ENCODE peak calls at places on chromosomes 1 and 21, in ten cellular contexts. F is sigmoid colon; J is progenitor cell of endocrine pancreas; T is ELR; O is stimulated activated CD4-positive, alpha-beta T cell treated with anti-CD3 and anti-CD28 coated beads, Interleukin-1b, Interleukin-23, amount 100 ng/mL, for 1 hour; R is GM04504; H is stimulated activated CD8-positive, alpha-beta memory T cell treated with anti-CD3 and anti-CD28 coated beads, Interleukin-2, amount 100 ng/mL, for 1 hour; Q is adrenal gland; X is OCI-LY7; W is psoas muscle. M is an unnamed sample.

GRCh38 chr1:245074232-245074747 is 80.5 kb upstream of the KIF26B start:
- DNase-seq in R (no peak), O (no peak), X (no peak), F (no peak), J (no peak), Q (no peak), T (peak), H (no peak), W (no peak), M (no peak)

GRCh38 chr1:89607156-89607555 is 25.8 kb upstream of the LRRC8C start:
- DNase-seq in H (no peak), R (no peak), F (no peak), W (no peak), X (no peak), T (no peak), O (peak), J (no peak), Q (no peak), M (no peak)

GRCh38 chr1:175857756-175858155 is 114.4 kb upstream of the TNR start:
- DNase-seq in W (no peak), O (no peak), Q (no peak), H (no peak), F (no peak), X (no peak), R (no peak), T (no peak), J (no peak), M (no peak)

GRCh38 chr1:7526867-7527732 is 244.0 kb upstream of the VAMP3 start:
- DNase-seq in X (no peak), F (no peak), J (no peak), W (no peak), O (no peak), H (no peak), Q (no peak), R (peak), T (peak), M (no peak)

GRCh38 chr1:218459878-218460277 is 114.7 kb downstream of the TGFB2 start:
- DNase-seq in X (no peak), H (no peak), T (peak), O (no peak), J (no peak), R (peak), F (no peak), Q (no peak), W (no peak), M (no peak)

GRCh38 chr1:25993197-25993951 is 4.5 kb downstream of the PAFAH2 start:
- DNase-seq in T (no peak), X (no peak), O (no peak), W (no peak), R (no peak), Q (no peak), J (no peak), F (no peak), H (no peak), M (no peak)

GRCh38 chr1:165644064-165644735 is 13.2 kb downstream of the MGST3 start:
- DNase-seq in R (no peak), T (peak), J (no peak), W (no peak), X (no peak), H (no peak), O (no peak), Q (no peak), F (no peak), M (no peak)

GRCh38 chr1:178461104-178461503 is 35.7 kb downstream of the CLEC20A start:
- DNase-seq in R (no peak), W (no peak), J (no peak), F (no peak), T (no peak), H (no peak), O (no peak), X (no peak), Q (no peak), M (no peak)

GRCh38 chr1:95496307-95496706 is 262.3 kb downstream of the RWDD3 start:
- DNase-seq in R (no peak), O (no peak), J (no peak), H (no peak), T (no peak), Q (no peak), W (no peak), X (no peak), F (no peak), M (no peak)

GRCh38 chr1:27806758-27807157 is 23.8 kb upstream of the PPP1R8 start:
- DNase-seq in Q (no peak), W (no peak), T (no peak), X (no peak), J (no peak), O (no peak), F (no peak), R (no peak), H (no peak), M (no peak)

GRCh38 chr1:40824591-40825429 is 37.4 kb downstream of the CITED4 start:
- DNase-seq in W (no peak), F (no peak), T (peak), Q (no peak), H (no peak), X (no peak), J (no peak), O (no peak), R (no peak), M (no peak)

GRCh38 chr1:234608720-234609527 is 1.1 kb downstream of the IRF2BP2 start:
- DNase-seq in X (peak), H (no peak), J (no peak), O (no peak), F (peak), W (peak), R (no peak), Q (peak), T (peak), M (peak)

GRCh38 chr1:94541175-94542087 is at the start of gene F3:
- DNase-seq in W (peak), Q (peak), F (peak), J (peak), O (no peak), T (peak), R (peak), H (peak), X (no peak), M (peak)

GRCh38 chr1:167617950-167618269 is 12.1 kb upstream of the RCSD1 start:
- DNase-seq in X (no peak), H (no peak), O (no peak), T (no peak), Q (no peak), R (no peak), W (no peak), J (no peak), F (no peak), M (no peak)

GRCh38 chr1:218383051-218383450 is 37.9 kb downstream of the TGFB2 start:
- DNase-seq in Q (no peak), W (no peak), T (no peak), R (no peak), F (no peak), J (no peak), H (no peak), X (no peak), O (no peak), M (no peak)

GRCh38 chr1:150516616-150517015 is 1.1 kb downstream of the FALEC start:
- DNase-seq in Q (no peak), J (no peak), F (no peak), O (no peak), T (no peak), H (no peak), W (no peak), R (no peak), X (peak), M (no peak)

GRCh38 chr1:38151399-38151798 is 104.8 kb upstream of the POU3F1 start:
- DNase-seq in Q (no peak), O (no peak), T (no peak), J (no peak), X (peak), R (no peak), H (no peak), F (no peak), W (no peak), M (no peak)

GRCh38 chr1:212035835-212036605 is 472 bp downstream of the DTL start:
- DNase-seq in F (no peak), R (no peak), T (peak), X (peak), H (no peak), J (no peak), W (no peak), O (no peak), Q (no peak), M (no peak)

GRCh38 chr1:21799730-21800129 is 12.3 kb upstream of the LDLRAD2 start:
- DNase-seq in H (no peak), O (no peak), J (no peak), T (no peak), R (no peak), F (no peak), X (no peak), Q (no peak), W (no peak), M (no peak)

GRCh38 chr1:151443846-151444790 is 15.2 kb downstream of the POGZ start:
- DNase-seq in J (peak), X (peak), W (no peak), O (peak), F (no peak), T (peak), Q (peak), H (peak), R (peak), M (peak)

GRCh38 chr1:146049436-146049835 is 27.9 kb upstream of the HJV start:
- DNase-seq in O (no peak), T (no peak), J (no peak), X (no peak), W (no peak), Q (no peak), R (no peak), F (no peak), H (no peak), M (no peak)

GRCh38 chr1:115630342-115630741 is 11.4 kb upstream of the VANGL1 start:
- DNase-seq in O (no peak), T (no peak), J (no peak), H (no peak), W (no peak), X (no peak), Q (no peak), R (no peak), F (no peak), M (no peak)

GRCh38 chr1:240027059-240027462 is 64.6 kb upstream of the FMN2 start:
- DNase-seq in H (no peak), W (no peak), J (peak), R (peak), O (no peak), F (no peak), X (peak), Q (peak), T (peak), M (peak)

GRCh38 chr21:15204887-15205286 is 140.1 kb upstream of the NRIP1 start:
- DNase-seq in W (no peak), T (no peak), F (no peak), X (no peak), Q (peak), R (no peak), O (no peak), H (no peak), J (no peak), M (no peak)

GRCh38 chr21:29718081-29718815 is 221.5 kb downstream of the GRIK1 start:
- DNase-seq in H (no peak), W (no peak), Q (no peak), R (no peak), F (no peak), X (no peak), O (no peak), T (peak), J (no peak), M (no peak)

GRCh38 chr1:231359113-231359512 is 21.0 kb downstream of the SPRTN start:
- DNase-seq in J (no peak), R (peak), T (peak), F (peak), W (peak), O (no peak), X (no peak), Q (no peak), H (no peak), M (peak)

GRCh38 chr1:88540255-88540654 is 143.8 kb upstream of the PKN2 start:
- DNase-seq in T (no peak), F (no peak), O (no peak), X (no peak), W (no peak), J (no peak), Q (no peak), H (no peak), R (no peak), M (no peak)

GRCh38 chr1:96361961-96362360 is 359.6 kb upstream of the PTBP2 start:
- DNase-seq in T (no peak), W (no peak), J (no peak), R (no peak), F (no peak), Q (no peak), O (no peak), H (no peak), X (no peak), M (no peak)

GRCh38 chr21:28436286-28436932 is 556.3 kb downstream of the LTN1 start:
- DNase-seq in X (no peak), O (no peak), W (no peak), Q (no peak), F (no peak), H (no peak), J (no peak), T (peak), R (no peak), M (no peak)

GRCh38 chr1:160682983-160683886 is 28.4 kb downstream of the CD48 start:
- DNase-seq in R (no peak), O (no peak), T (no peak), F (no peak), H (no peak), X (no peak), J (no peak), Q (no peak), W (no peak), M (no peak)

GRCh38 chr1:5647226-5647625 is 345.0 kb downstream of the NPHP4 start:
- DNase-seq in H (no peak), W (no peak), J (no peak), F (no peak), X (no peak), O (no peak), Q (peak), T (no peak), R (no peak), M (no peak)

M was measured in body of pancreas.